ENCODE peak calls at places on chromosome 13, in four cellular contexts. One of them, this sample, is unnamed.

GRCh38 chr13:25489238-25489637 is 117.5 kb downstream of the ATP8A2 start:
- DNase-seq in heart right ventricle: no peak
- DNase-seq in astrocyte of the spinal cord: no peak
- DNase-seq in H1: no peak
- DNase-seq in this sample: no peak

GRCh38 chr13:112931028-112931934 is 37.7 kb upstream of the MCF2L start:
- DNase-seq in heart right ventricle: no peak
- DNase-seq in astrocyte of the spinal cord: peak; percentile 14
- DNase-seq in H1: no peak
- DNase-seq in this sample: no peak

GRCh38 chr13:103288114-103288513 is 221.9 kb upstream of the SLC10A2 start:
- DNase-seq in astrocyte of the spinal cord: no peak
- DNase-seq in heart right ventricle: no peak
- DNase-seq in H1: no peak
- DNase-seq in this sample: no peak

GRCh38 chr13:107157272-107157671 is 589.3 kb upstream of the ARGLU1 start:
- DNase-seq in heart right ventricle: no peak
- DNase-seq in astrocyte of the spinal cord: no peak
- DNase-seq in H1: no peak
- DNase-seq in this sample: no peak

GRCh38 chr13:113528101-113528797 is 37.7 kb upstream of the DCUN1D2 start:
- DNase-seq in astrocyte of the spinal cord: no peak
- DNase-seq in heart right ventricle: no peak
- DNase-seq in H1: no peak
- DNase-seq in this sample: no peak

GRCh38 chr13:31227063-31227462 is 27.3 kb downstream of the B3GLCT start:
- DNase-seq in heart right ventricle: no peak
- DNase-seq in astrocyte of the spinal cord: no peak
- DNase-seq in H1: no peak
- DNase-seq in this sample: no peak

GRCh38 chr13:50161052-50161451 is 145.8 kb downstream of the KCNRG start:
- DNase-seq in heart right ventricle: no peak
- DNase-seq in H1: no peak
- DNase-seq in astrocyte of the spinal cord: no peak
- DNase-seq in this sample: no peak

GRCh38 chr13:39405596-39405995 is 197.4 kb downstream of the LHFPL6 start:
- DNase-seq in astrocyte of the spinal cord: no peak
- DNase-seq in heart right ventricle: no peak
- DNase-seq in H1: no peak
- DNase-seq in this sample: no peak

GRCh38 chr13:102392810-102393209 is 9.0 kb downstream of the FGF14 start:
- DNase-seq in heart right ventricle: no peak
- DNase-seq in H1: no peak
- DNase-seq in astrocyte of the spinal cord: no peak
- DNase-seq in this sample: no peak

GRCh38 chr13:100644328-100644727 is 30.3 kb downstream of the TMTC4 start:
- DNase-seq in astrocyte of the spinal cord: no peak
- DNase-seq in heart right ventricle: no peak
- DNase-seq in H1: no peak
- DNase-seq in this sample: no peak

GRCh38 chr13:100648354-100648753 is 26.2 kb downstream of the TMTC4 start:
- DNase-seq in heart right ventricle: no peak
- DNase-seq in astrocyte of the spinal cord: no peak
- DNase-seq in H1: no peak
- DNase-seq in this sample: no peak

GRCh38 chr13:100645382-100645781 is 29.2 kb downstream of the TMTC4 start:
- DNase-seq in heart right ventricle: no peak
- DNase-seq in H1: no peak
- DNase-seq in astrocyte of the spinal cord: no peak
- DNase-seq in this sample: no peak

GRCh38 chr13:100646871-100647270 is 27.7 kb downstream of the TMTC4 start:
- DNase-seq in heart right ventricle: no peak
- DNase-seq in H1: no peak
- DNase-seq in astrocyte of the spinal cord: no peak
- DNase-seq in this sample: no peak

DNA sequence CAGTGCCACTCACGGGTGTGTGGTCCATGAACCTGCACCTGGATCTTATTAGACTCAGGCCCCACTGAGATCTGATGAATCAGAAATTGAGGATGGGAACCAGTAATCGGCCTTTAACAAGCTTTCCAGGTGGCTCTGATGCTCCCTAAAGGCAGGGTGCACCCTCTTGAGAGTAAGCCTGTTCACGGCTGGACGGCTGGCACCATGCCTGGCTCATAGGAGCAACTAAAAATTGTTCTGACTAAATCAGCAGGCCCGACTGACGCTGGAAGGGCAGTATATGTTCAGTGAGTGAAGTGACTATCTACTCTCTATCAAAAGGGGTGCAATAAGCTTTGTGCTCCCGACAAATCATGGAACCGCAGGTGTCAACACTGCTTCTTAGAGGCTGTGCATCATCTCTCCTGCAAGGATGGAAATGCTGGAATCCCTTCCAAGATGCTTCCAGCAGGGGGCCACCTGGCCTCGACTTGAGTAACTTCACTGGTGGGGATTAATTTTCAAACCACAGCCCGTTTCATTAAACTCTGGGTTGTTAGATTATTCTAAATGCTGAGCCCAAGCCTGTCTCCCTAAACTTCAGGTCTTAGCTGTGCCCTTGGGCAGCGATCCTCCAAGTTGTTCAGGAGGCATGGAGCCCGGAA is 28.4 kb downstream of the TMTC4 start:
- DNase-seq in heart right ventricle: no peak
- DNase-seq in H1: no peak
- DNase-seq in astrocyte of the spinal cord: peak; percentile 44
- DNase-seq in this sample: no peak
- TF ChIP-seq CTCF in heart right ventricle: peak; percentile 20
- TF ChIP-seq CTCF in H1: no peak
- TF ChIP-seq CTCF in astrocyte of the spinal cord: peak; percentile 61
- TF ChIP-seq CTCF in this sample: no peak

GRCh38 chr13:45468676-45469075 is 3.9 kb downstream of the COG3 start:
- DNase-seq in astrocyte of the spinal cord: no peak
- DNase-seq in H1: no peak
- DNase-seq in heart right ventricle: no peak
- DNase-seq in this sample: no peak

GRCh38 chr13:45464687-45465453 is at the start of gene COG3:
- DNase-seq in astrocyte of the spinal cord: peak; percentile 97
- DNase-seq in heart right ventricle: peak; percentile 94
- DNase-seq in H1: peak; percentile 92
- DNase-seq in this sample: peak; percentile 95

GRCh38 chr13:45466359-45466758 is 1.6 kb downstream of the COG3 start:
- DNase-seq in heart right ventricle: no peak
- DNase-seq in astrocyte of the spinal cord: no peak
- DNase-seq in H1: no peak
- DNase-seq in this sample: no peak

DNA sequence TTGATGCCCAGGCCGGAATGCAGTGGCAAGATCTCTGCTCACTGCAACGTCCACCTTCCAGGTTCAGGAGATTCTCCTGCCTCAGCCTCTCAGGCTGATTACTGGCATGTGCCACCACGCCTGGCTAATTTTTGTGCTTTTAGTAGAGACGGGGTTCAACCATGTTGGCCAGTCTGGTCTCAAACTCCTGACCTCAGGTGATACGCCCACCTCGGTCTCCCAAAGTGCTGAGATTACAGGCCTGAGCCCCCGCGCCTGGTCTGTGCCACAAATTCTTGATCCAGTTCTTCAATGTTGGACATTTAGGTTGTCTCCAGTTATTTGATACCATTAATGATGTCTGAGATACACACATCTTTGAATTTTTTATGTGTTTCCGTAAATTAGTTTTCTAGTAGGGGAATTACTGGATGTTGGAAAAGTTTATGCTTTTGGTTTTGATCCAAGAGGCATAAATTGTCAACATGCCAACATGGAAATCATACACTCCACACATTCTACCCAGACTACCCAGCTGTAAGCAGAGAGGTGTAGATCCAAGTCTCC is 525 bp upstream of the COG3 start:
- DNase-seq in astrocyte of the spinal cord: no peak
- DNase-seq in heart right ventricle: no peak
- DNase-seq in H1: no peak
- DNase-seq in this sample: peak; percentile 35
- TF ChIP-seq CTCF in astrocyte of the spinal cord: peak; percentile 29
- TF ChIP-seq CTCF in heart right ventricle: no peak
- TF ChIP-seq CTCF in H1: peak; percentile 30
- TF ChIP-seq CTCF in this sample: no peak

GRCh38 chr13:45683701-45684100 is 18.4 kb upstream of the CBY2 start:
- DNase-seq in heart right ventricle: no peak
- DNase-seq in H1: no peak
- DNase-seq in astrocyte of the spinal cord: no peak
- DNase-seq in this sample: no peak
- TF ChIP-seq CTCF in heart right ventricle: no peak
- TF ChIP-seq CTCF in H1: peak; percentile 34
- TF ChIP-seq CTCF in astrocyte of the spinal cord: peak; percentile 28
- TF ChIP-seq CTCF in this sample: no peak

DNA sequence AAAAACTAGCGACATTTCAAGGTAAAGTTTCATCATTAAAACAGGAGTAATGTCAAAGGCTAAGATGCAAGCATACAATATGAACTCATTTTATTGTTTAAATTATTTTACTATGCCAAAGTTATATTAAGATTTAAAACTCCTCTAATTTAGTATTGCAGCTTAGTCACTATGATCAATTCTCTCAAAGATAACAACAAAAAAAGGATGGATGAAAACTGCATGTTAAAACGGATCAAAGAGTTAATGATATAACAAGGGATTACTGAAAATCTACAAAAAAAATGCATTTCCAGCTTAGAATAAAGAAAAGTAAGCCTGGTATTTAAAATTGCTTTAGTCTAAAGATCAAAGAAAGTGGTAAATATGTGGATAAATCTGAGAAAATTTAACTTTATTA is 587.8 kb upstream of the PCDH20 start:
- DNase-seq in astrocyte of the spinal cord: no peak
- DNase-seq in H1: no peak
- DNase-seq in heart right ventricle: no peak
- DNase-seq in this sample: no peak
- TF ChIP-seq CTCF in astrocyte of the spinal cord: no peak
- TF ChIP-seq CTCF in H1: no peak
- TF ChIP-seq CTCF in heart right ventricle: no peak
- TF ChIP-seq CTCF in this sample: no peak

GRCh38 chr13:47603365-47603764 is 397.7 kb downstream of the SUCLA2 start:
- DNase-seq in heart right ventricle: no peak
- DNase-seq in astrocyte of the spinal cord: peak; percentile 48
- DNase-seq in H1: no peak
- DNase-seq in this sample: no peak

GRCh38 chr13:47594833-47595232 is 406.2 kb downstream of the SUCLA2 start:
- DNase-seq in astrocyte of the spinal cord: no peak
- DNase-seq in H1: no peak
- DNase-seq in heart right ventricle: no peak
- DNase-seq in this sample: no peak

DNA sequence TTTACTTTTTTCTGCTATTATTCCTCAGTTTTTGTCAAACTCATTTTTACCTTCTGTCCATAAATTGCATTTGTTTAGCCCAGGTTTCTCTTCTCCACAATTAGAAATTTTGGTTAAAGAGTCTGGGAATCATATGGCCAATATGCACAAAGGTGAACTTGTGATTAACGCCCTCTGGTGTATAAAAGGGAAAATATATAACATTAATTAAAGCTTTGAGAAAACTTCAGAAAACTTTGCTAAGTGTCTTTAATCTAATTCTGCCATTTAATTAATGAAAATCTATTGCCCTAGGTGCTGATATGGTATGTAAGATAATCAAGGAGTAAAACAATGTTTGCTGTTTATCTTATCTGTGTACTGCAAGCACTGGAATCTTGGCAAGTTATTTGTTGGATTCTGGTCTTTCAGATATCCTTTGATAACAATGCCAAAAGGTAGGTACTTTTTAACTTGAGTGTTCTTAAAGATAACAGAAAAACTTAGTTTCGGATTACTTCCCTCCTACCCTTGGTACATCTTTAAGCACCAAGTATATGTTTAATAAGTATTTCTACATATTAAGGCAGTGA is 402.6 kb downstream of the SUCLA2 start:
- DNase-seq in H1: no peak
- DNase-seq in astrocyte of the spinal cord: peak; percentile 26
- DNase-seq in heart right ventricle: no peak
- DNase-seq in this sample: no peak
- TF ChIP-seq CTCF in H1: no peak
- TF ChIP-seq CTCF in astrocyte of the spinal cord: peak; percentile 34
- TF ChIP-seq CTCF in heart right ventricle: peak; percentile 36
- TF ChIP-seq CTCF in this sample: peak; percentile 21

GRCh38 chr13:19658831-19659230 is 25.4 kb downstream of the MPHOSPH8 start:
- DNase-seq in astrocyte of the spinal cord: no peak
- DNase-seq in H1: no peak
- DNase-seq in heart right ventricle: no peak
- DNase-seq in this sample: no peak
- TF ChIP-seq CTCF in astrocyte of the spinal cord: no peak
- TF ChIP-seq CTCF in H1: no peak
- TF ChIP-seq CTCF in heart right ventricle: no peak
- TF ChIP-seq CTCF in this sample: no peak

GRCh38 chr13:40665061-40665753 is 1.2 kb downstream of the FOXO1 start:
- DNase-seq in H1: peak; percentile 69
- DNase-seq in heart right ventricle: peak; percentile 60
- DNase-seq in astrocyte of the spinal cord: peak; percentile 12
- DNase-seq in this sample: peak; percentile 67
- TF ChIP-seq CTCF in H1: no peak
- TF ChIP-seq CTCF in heart right ventricle: no peak
- TF ChIP-seq CTCF in astrocyte of the spinal cord: no peak
- TF ChIP-seq CTCF in this sample: no peak

DNA sequence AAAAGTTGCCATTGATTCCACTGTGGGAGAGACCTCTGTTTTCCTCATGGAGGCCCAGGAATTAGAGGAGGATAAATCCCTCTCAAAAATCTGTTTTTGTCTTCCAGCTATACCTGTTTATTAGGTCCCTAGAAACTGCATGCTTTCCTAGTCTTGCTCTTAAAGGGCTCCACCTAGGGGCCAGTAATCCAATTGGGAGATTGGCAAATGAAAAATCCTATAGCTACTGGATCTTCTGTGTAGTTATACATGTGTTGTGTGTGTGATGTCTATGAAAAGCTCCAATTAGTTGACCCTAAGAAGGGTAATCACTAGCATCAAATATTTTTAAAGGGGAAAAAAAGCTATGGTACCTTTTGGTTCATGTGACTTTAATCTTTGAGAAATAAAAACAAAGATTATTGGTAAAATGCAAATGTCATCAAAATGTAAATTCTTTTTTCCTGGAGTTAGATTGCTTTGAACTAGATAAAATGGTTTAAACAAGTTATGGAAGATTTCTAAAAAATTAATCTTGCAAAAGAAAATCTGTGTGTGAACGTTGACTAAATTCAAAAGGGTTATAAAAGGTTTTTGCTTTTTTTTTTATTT is 63.4 kb upstream of the C1QTNF9B start:
- DNase-seq in astrocyte of the spinal cord: peak; percentile 56
- DNase-seq in heart right ventricle: no peak
- DNase-seq in H1: no peak
- DNase-seq in this sample: no peak
- TF ChIP-seq CTCF in astrocyte of the spinal cord: peak; percentile 87
- TF ChIP-seq CTCF in heart right ventricle: peak; percentile 63
- TF ChIP-seq CTCF in H1: peak; percentile 50
- TF ChIP-seq CTCF in this sample: peak; percentile 56

GRCh38 chr13:19959141-19959830 is 759 bp downstream of the ZMYM2 start:
- DNase-seq in astrocyte of the spinal cord: peak; percentile 48
- DNase-seq in H1: peak; percentile 75
- DNase-seq in heart right ventricle: peak; percentile 68
- DNase-seq in this sample: peak; percentile 79
- TF ChIP-seq CTCF in astrocyte of the spinal cord: no peak
- TF ChIP-seq CTCF in H1: no peak
- TF ChIP-seq CTCF in heart right ventricle: no peak
- TF ChIP-seq CTCF in this sample: no peak